ENCODE peak calls at places on chromosome 22, in five cellular contexts. A is A549, E is stomach, O is tibial nerve, S is transverse colon. Q is an unnamed sample.

GRCh38 chr22:44664149-44664548 is 37.9 kb upstream of the PRR5 start:
- DNase-seq in A (no peak), E (peak; percentile 51), O (no peak), S (peak; percentile 67), Q (peak; percentile 94)

GRCh38 chr22:48858856-48859255 is 968.8 kb downstream of the BRD1 start:
- DNase-seq in A (no peak), E (no peak), O (no peak), S (no peak), Q (no peak)

GRCh38 chr22:48663297-48663696 is 1164.4 kb downstream of the BRD1 start:
- DNase-seq in A (peak; percentile 54), E (no peak), O (no peak), S (no peak), Q (no peak)

GRCh38 chr22:46758867-46759290 is 3.6 kb upstream of the TBC1D22A start:
- DNase-seq in A (peak; percentile 72), E (peak; percentile 76), O (peak; percentile 42), S (peak; percentile 82), Q (no peak)

GRCh38 chr22:46036558-46037408 is 59.8 kb upstream of the WNT7B start:
- DNase-seq in A (peak; percentile 69), E (peak; percentile 58), O (no peak), S (peak; percentile 59), Q (no peak)

GRCh38 chr22:20080445-20080775 is 369 bp downstream of the DGCR8 start:
- DNase-seq in A (peak; percentile 50), E (peak; percentile 62), O (peak; percentile 17), S (peak; percentile 71), Q (no peak)

GRCh38 chr22:31954535-31955326 is 10.4 kb downstream of the YWHAH start:
- DNase-seq in A (no peak), E (no peak), O (no peak), S (no peak), Q (no peak)

GRCh38 chr22:28414017-28414416 is 265.6 kb downstream of the TTC28 start:
- DNase-seq in A (no peak), E (no peak), O (no peak), S (no peak), Q (no peak)

GRCh38 chr22:44181912-44182590 is 1.3 kb downstream of the PARVG start:
- DNase-seq in A (no peak), E (no peak), O (no peak), S (no peak), Q (no peak)

GRCh38 chr22:23241562-23242472 is 61.5 kb downstream of the BCR start:
- DNase-seq in A (no peak), E (no peak), O (no peak), S (no peak), Q (no peak)

GRCh38 chr22:33114570-33114969 is 56.4 kb upstream of the SYN3 start:
- DNase-seq in A (no peak), E (no peak), O (no peak), S (no peak), Q (no peak)

GRCh38 chr22:48492371-48493320 is 1335.0 kb downstream of the BRD1 start:
- DNase-seq in A (peak; percentile 85), E (peak; percentile 43), O (peak; percentile 75), S (peak; percentile 50), Q (no peak)

GRCh38 chr22:45686004-45686403 is 14.4 kb downstream of the ATXN10 start:
- DNase-seq in A (no peak), E (no peak), O (no peak), S (no peak), Q (no peak)

GRCh38 chr22:47328550-47329243 is 566.2 kb downstream of the TBC1D22A start:
- DNase-seq in A (peak; percentile 76), E (no peak), O (peak; percentile 18), S (no peak), Q (peak; percentile 87)

GRCh38 chr22:19121631-19122142 is 525 bp downstream of the DGCR2 start:
- DNase-seq in A (peak; percentile 19), E (peak; percentile 65), O (peak; percentile 21), S (peak; percentile 64), Q (no peak)

GRCh38 chr22:46625843-46626349 is 5.7 kb downstream of the GRAMD4 start:
- DNase-seq in A (no peak), E (no peak), O (no peak), S (no peak), Q (no peak)

GRCh38 chr22:19709063-19709769 is 5.1 kb upstream of the SEPTIN5 start:
- DNase-seq in A (no peak), E (no peak), O (no peak), S (no peak), Q (no peak)

GRCh38 chr22:47379037-47379436 is 616.6 kb downstream of the TBC1D22A start:
- DNase-seq in A (no peak), E (no peak), O (no peak), S (no peak), Q (no peak)

GRCh38 chr22:23754980-23755636 is 883 bp upstream of the VPREB3 start:
- DNase-seq in A (no peak), E (no peak), O (no peak), S (no peak), Q (no peak)

GRCh38 chr22:20433686-20434241 is 3.9 kb downstream of the SCARF2 start:
- DNase-seq in A (no peak), E (no peak), O (no peak), S (no peak), Q (no peak)

GRCh38 chr22:47567126-47567730 is 804.8 kb downstream of the TBC1D22A start:
- DNase-seq in A (no peak), E (no peak), O (no peak), S (no peak), Q (no peak)

GRCh38 chr22:40898850-40899357 is 37.0 kb upstream of the DNAJB7 start:
- DNase-seq in A (peak; percentile 49), E (no peak), O (no peak), S (no peak), Q (no peak)

GRCh38 chr22:44368611-44369010 is 55.9 kb upstream of the SHISAL1 start:
- DNase-seq in A (no peak), E (no peak), O (no peak), S (no peak), Q (no peak)

GRCh38 chr22:38860291-38861169 is 11.5 kb downstream of the CBX6 start:
- DNase-seq in A (no peak), E (no peak), O (no peak), S (no peak), Q (no peak)

GRCh38 chr22:48171294-48171693 is 1408.8 kb downstream of the TBC1D22A start:
- DNase-seq in A (no peak), E (no peak), O (no peak), S (no peak), Q (no peak)

GRCh38 chr22:33838644-33839043 is 81.6 kb downstream of the LARGE1 start:
- DNase-seq in A (no peak), E (no peak), O (no peak), S (no peak), Q (no peak)

GRCh38 chr22:47030881-47031627 is 268.6 kb downstream of the TBC1D22A start:
- DNase-seq in A (no peak), E (no peak), O (no peak), S (peak; percentile 69), Q (no peak)

GRCh38 chr22:39314251-39314971 is 5.0 kb downstream of the RPL3 start:
- DNase-seq in A (no peak), E (no peak), O (no peak), S (no peak), Q (no peak)

GRCh38 chr22:46273432-46274148 is 5.8 kb downstream of the TTC38 start:
- DNase-seq in A (no peak), E (no peak), O (no peak), S (no peak), Q (no peak)

GRCh38 chr22:39426380-39427043 is 26.9 kb downstream of the TAB1 start:
- DNase-seq in A (no peak), E (no peak), O (no peak), S (no peak), Q (no peak)

GRCh38 chr22:31977141-31977781 is 32.9 kb downstream of the YWHAH start:
- DNase-seq in A (peak; percentile 72), E (peak; percentile 87), O (peak; percentile 86), S (peak; percentile 91), Q (no peak)

GRCh38 chr22:22111267-22111751 is 128.7 kb upstream of the TOP3B start:
- DNase-seq in A (peak; percentile 42), E (no peak), O (no peak), S (no peak), Q (no peak)
- TF ChIP-seq EP300 in A (no peak), E (no peak), O (no peak), S (no peak), Q (no peak)

DNA sequence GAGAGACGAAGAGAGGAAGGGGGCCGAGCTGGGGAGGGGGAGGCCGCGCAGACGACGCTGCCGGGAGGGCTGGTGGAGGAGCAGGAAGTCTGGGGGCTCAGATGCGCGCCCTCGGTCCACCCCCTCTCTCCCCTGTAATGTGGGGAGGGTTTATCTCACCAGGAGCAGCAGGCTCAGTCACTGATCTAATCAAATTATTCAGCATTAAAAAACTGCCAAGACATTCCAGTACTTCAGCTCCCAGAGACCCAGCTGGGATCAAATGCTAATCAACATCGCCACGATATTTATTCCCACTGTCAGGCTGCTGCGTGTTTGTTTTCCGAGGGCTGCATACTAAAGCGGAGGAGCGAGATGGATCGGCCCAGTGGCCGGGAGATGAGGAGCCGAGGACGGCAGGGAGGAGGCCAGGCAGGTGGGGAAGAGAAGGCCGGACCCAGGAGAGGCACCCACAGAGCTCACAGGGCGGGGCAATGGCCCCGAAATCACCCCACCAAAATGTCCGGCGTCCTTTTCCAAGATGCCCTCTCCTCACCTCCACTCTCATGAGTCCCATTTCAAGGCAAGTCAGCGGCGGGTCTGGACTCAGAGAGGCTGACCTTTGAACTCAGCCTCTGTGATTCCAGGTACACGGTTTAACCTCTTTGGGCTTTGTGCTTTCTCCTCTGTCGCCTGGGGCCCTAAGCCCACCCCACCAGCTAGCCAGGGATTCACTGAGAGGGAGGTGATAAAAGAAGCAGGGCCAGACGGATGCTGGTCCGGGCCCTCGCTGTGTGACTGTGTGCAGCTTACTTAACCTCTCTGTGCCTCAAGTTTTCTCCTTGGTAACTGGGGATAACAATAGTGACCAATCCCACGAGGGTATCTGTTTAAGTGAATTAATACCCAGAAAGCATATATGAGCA is 502.1 kb downstream of the MN1 start:
- DNase-seq in A (no peak), E (no peak), O (no peak), S (no peak), Q (no peak)
- TF ChIP-seq EP300 in A (no peak), E (no peak), O (no peak), S (no peak), Q (no peak)

DNA sequence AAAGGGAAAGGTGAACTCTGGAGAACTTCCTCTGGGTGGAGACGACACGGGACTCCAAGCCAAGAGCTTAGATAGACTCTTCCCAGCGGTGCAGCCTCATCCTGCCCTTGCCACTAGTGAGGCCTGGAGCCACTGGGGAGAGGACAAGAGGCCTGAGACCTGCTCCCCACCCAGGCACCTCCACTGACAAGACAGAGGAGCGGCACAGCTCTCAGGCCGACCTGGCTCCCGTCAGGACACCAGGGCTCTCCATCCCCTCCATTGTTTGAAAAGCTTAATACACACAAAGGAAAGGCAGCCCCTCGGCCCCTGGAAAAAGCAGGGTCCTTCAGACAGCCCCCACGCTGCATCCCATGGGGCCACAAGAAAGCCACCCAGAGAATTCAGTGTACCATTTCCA is 29.6 kb downstream of the POLDIP3 start:
- DNase-seq in A (no peak), E (no peak), O (no peak), S (no peak), Q (no peak)
- TF ChIP-seq EP300 in A (no peak), E (no peak), O (no peak), S (no peak), Q (no peak)

GRCh38 chr22:17237031-17237668 is 17.9 kb upstream of the ADA2 start:
- DNase-seq in A (no peak), E (no peak), O (no peak), S (no peak), Q (no peak)
- TF ChIP-seq EP300 in A (no peak), E (no peak), O (no peak), S (no peak), Q (no peak)